ENCODE peak calls at places on chromosomes 4 and X, in ten cellular contexts. A is heart right ventricle, O is dorsolateral prefrontal cortex, L is cardiac muscle cell, M is progenitor cell of endocrine pancreas, V is IMR-90, X is lower leg skin, F is brain microvascular endothelial cell, H is mammary epithelial cell, N is activated B cell treated with CpG ODN at 0.5 μM for 24 hours. C is an unnamed sample.
A peak's percentile ranks its signal among the peaks of the same experiment; 100 is the strongest.

GRCh38 chr4:88900432-88900831 is 156.6 kb downstream of the FAM13A start:
- DNase-seq in H (peak; percentile 20), A (no peak), M (no peak), V (peak; percentile 81), N (no peak), L (peak; percentile 36), O (no peak), F (peak; percentile 58), X (no peak), C (no peak)

GRCh38 chr4:86506591-86506990 is 87.5 kb upstream of the PTPN13 start:
- DNase-seq in M (no peak), L (no peak), N (no peak), X (no peak), O (no peak), H (no peak), F (no peak), A (no peak), V (no peak), C (no peak)

GRCh38 chrX:67720344-67720743 is 176.5 kb downstream of the AR start:
- DNase-seq in N (no peak), L (peak; percentile 2), O (no peak), V (no peak), F (no peak), M (no peak), A (no peak), H (no peak), X (no peak), C (no peak)

GRCh38 chr4:19348746-19349145 is 903.0 kb upstream of the SLIT2 start:
- DNase-seq in O (no peak), V (no peak), M (no peak), A (no peak), F (no peak), N (no peak), X (no peak), L (no peak), H (no peak), C (no peak)

GRCh38 chr4:53573696-53574095 is 17.6 kb downstream of the LNX1 start:
- DNase-seq in V (peak; percentile 48), F (no peak), A (no peak), N (no peak), X (no peak), H (no peak), O (no peak), M (no peak), L (peak; percentile 14), C (no peak)

GRCh38 chr4:72360075-72360474 is 208.9 kb downstream of the ADAMTS3 start:
- DNase-seq in H (no peak), F (no peak), M (no peak), V (no peak), A (no peak), N (no peak), O (no peak), L (no peak), X (no peak), C (no peak)

GRCh38 chrX:154751121-154751668 is 318 bp upstream of the GAB3 start:
- DNase-seq in L (no peak), O (no peak), F (no peak), V (no peak), N (no peak), H (no peak), M (no peak), X (no peak), A (no peak), C (no peak)

GRCh38 chr4:78784255-78784654 is 8.1 kb downstream of the BMP2K start:
- DNase-seq in F (peak; percentile 28), A (no peak), L (peak; percentile 56), X (no peak), N (no peak), V (peak; percentile 90), M (no peak), H (peak; percentile 66), O (no peak), C (no peak)

GRCh38 chr4:123838426-123838825 is 441.8 kb downstream of the SPRY1 start:
- DNase-seq in V (no peak), N (no peak), M (no peak), L (no peak), X (no peak), O (no peak), H (no peak), A (no peak), F (no peak), C (no peak)

GRCh38 chr4:155705664-155706063 is 39.0 kb downstream of the GUCY1A1 start:
- DNase-seq in H (no peak), V (peak; percentile 64), A (no peak), N (no peak), F (peak; percentile 77), X (no peak), L (peak; percentile 70), M (no peak), O (no peak), C (no peak)

GRCh38 chr4:153159728-153160221 is 44.5 kb upstream of the TRIM2 start:
- DNase-seq in N (no peak), F (no peak), M (no peak), X (no peak), A (no peak), V (peak; percentile 76), L (peak; percentile 65), H (peak; percentile 8), O (no peak), C (no peak)

GRCh38 chr4:148079945-148080344 is 348.1 kb downstream of the ARHGAP10 start:
- DNase-seq in M (no peak), L (no peak), F (no peak), N (no peak), A (no peak), O (no peak), X (peak; percentile 21), V (no peak), H (no peak), C (no peak)

GRCh38 chrX:34338046-34338445 is 205.9 kb upstream of the FAM47A start:
- DNase-seq in A (no peak), N (no peak), L (no peak), M (no peak), H (no peak), X (no peak), O (no peak), F (no peak), V (no peak), C (no peak)

GRCh38 chrX:34341814-34342213 is 209.7 kb upstream of the FAM47A start:
- DNase-seq in O (no peak), L (no peak), M (no peak), F (no peak), X (no peak), V (no peak), H (no peak), N (no peak), A (no peak), C (no peak)

GRCh38 chrX:34343001-34343400 is 210.9 kb upstream of the FAM47A start:
- DNase-seq in V (no peak), L (no peak), F (no peak), X (no peak), H (no peak), A (peak; percentile 6), O (no peak), M (no peak), N (no peak), C (no peak)

GRCh38 chrX:34341258-34341657 is 209.1 kb upstream of the FAM47A start:
- DNase-seq in F (no peak), H (no peak), N (no peak), A (no peak), V (no peak), X (no peak), M (no peak), L (no peak), O (no peak), C (no peak)
- TF ChIP-seq CTCF in F (peak; percentile 16), H (peak; percentile 26), N (no peak), A (peak; percentile 8), V (no peak), X (no peak), M (peak; percentile 55), L (no peak), O (no peak), C (no peak)

DNA sequence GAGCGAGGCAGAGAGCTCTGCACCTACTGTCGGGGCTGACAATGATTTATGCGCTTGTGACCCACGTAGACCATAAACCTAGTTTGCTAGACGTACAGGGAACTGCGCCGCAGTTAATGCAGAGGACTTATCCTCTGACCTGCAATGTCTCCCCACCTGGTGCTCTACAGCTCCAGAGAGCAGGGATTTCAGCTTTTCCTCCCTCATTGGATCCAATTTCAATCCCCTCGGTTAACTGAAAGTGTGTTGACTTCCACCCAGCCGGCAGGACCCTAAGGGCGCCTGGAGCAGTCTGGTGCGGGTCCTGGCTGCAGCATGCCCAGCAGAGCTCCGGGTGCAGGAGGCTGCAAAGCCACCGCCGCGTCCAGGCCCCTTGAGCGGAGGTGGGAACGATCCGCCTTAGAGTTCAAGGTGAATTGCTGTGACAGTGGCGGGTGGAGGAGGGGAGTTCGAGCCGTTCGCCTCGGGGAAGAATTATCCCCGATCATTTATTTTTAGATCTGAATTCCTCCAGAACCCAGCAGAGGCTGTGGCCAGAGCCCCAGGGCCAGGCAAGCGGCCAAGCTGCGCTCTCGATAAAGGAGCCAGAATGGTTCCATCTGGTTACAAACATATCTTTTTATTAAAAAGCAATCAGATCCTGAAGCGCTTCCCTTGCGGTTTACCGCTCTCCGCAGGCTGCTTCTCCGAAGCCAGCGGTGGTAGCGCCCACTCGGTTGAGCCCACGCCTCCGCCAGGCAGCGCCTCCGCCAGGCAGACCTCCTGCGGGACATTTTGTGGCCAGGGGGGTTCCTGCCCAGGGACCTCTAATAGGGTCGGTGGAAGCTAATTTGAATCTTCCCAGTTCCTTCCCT is 66.0 kb downstream of the FBXO8 start:
- DNase-seq in A (peak; percentile 55), N (no peak), L (peak; percentile 76), O (no peak), V (peak; percentile 37), F (no peak), H (peak; percentile 17), M (no peak), X (no peak), C (peak; percentile 31)
- TF ChIP-seq CTCF in A (no peak), N (no peak), L (peak; percentile 10), O (no peak), V (no peak), F (no peak), H (no peak), M (no peak), X (no peak), C (no peak)

GRCh38 chrX:6026980-6027379 is 201.7 kb downstream of the NLGN4X start:
- DNase-seq in O (no peak), N (no peak), H (no peak), A (no peak), L (no peak), M (no peak), F (no peak), X (no peak), V (no peak), C (no peak)

GRCh38 chrX:6026484-6026883 is 202.2 kb downstream of the NLGN4X start:
- DNase-seq in V (no peak), M (no peak), A (no peak), X (no peak), F (no peak), O (no peak), H (no peak), N (no peak), L (no peak), C (no peak)

GRCh38 chrX:6024204-6024603 is 204.5 kb downstream of the NLGN4X start:
- DNase-seq in N (no peak), L (no peak), A (no peak), F (no peak), X (no peak), V (no peak), H (peak; percentile 79), O (no peak), M (no peak), C (no peak)

GRCh38 chrX:6029014-6029413 is 199.7 kb downstream of the NLGN4X start:
- DNase-seq in O (no peak), A (no peak), M (no peak), X (no peak), V (no peak), L (no peak), N (no peak), F (no peak), H (no peak), C (no peak)
- TF ChIP-seq CTCF in O (no peak), A (no peak), M (no peak), X (no peak), V (no peak), L (no peak), N (no peak), F (no peak), H (no peak), C (no peak)

GRCh38 chr4:2411786-2412510 is 6.5 kb downstream of the ZFYVE28 start:
- DNase-seq in A (no peak), L (no peak), X (no peak), N (no peak), F (no peak), H (no peak), V (no peak), M (no peak), O (no peak), C (peak; percentile 51)
- TF ChIP-seq CTCF in A (no peak), L (no peak), X (no peak), N (no peak), F (no peak), H (no peak), V (no peak), M (no peak), O (no peak), C (no peak)